ENCODE peak calls at places on chromosomes 5 and 9, in nine cellular contexts. G, I, V, E, P, F, A, X and H are unnamed samples.
A peak's percentile ranks its signal among the peaks of the same experiment; 100 is the strongest.

GRCh38 chr5:140443-140829 is 48.5 kb downstream of the PLEKHG4B start:
- DNase-seq in G (no peak), I (no peak), V (no peak), E (no peak), P (no peak), F (no peak), A (no peak), X (no peak), H (no peak)

GRCh38 chr5:66674802-66675201 is 78.6 kb downstream of the MAST4 start:
- DNase-seq in G (no peak), I (no peak), V (no peak), E (no peak), P (no peak), F (no peak), A (no peak), X (no peak), H (no peak)

GRCh38 chr9:26746357-26747072 is 146.1 kb downstream of the CAAP1 start:
- DNase-seq in G (peak; percentile 70), I (peak; percentile 13), V (peak; percentile 49), E (peak; percentile 72), P (no peak), F (no peak), A (no peak), X (no peak), H (no peak)

GRCh38 chr5:92769986-92770385 is 811.0 kb downstream of the NR2F1-AS1 start:
- DNase-seq in G (no peak), I (peak; percentile 86), V (no peak), E (no peak), P (no peak), F (no peak), A (no peak), X (no peak), H (no peak)

GRCh38 chr5:175336781-175337180 is 107.2 kb downstream of the DRD1 start:
- DNase-seq in G (no peak), I (no peak), V (no peak), E (no peak), P (no peak), F (no peak), A (no peak), X (no peak), H (no peak)

GRCh38 chr9:82781965-82782392 is 281.0 kb downstream of the RASEF start:
- DNase-seq in G (no peak), I (no peak), V (peak; percentile 46), E (no peak), P (no peak), F (no peak), A (no peak), X (no peak), H (no peak)

GRCh38 chr5:173573126-173573960 is 43.1 kb downstream of the BOD1 start:
- DNase-seq in G (peak; percentile 28), I (peak; percentile 49), V (peak; percentile 52), E (peak; percentile 43), P (peak; percentile 73), F (peak; percentile 83), A (peak; percentile 78), X (peak; percentile 42), H (no peak)

GRCh38 chr5:14727428-14727865 is 62.9 kb downstream of the OTULIN start:
- DNase-seq in G (peak; percentile 84), I (peak; percentile 81), V (peak; percentile 80), E (peak; percentile 54), P (peak; percentile 81), F (peak; percentile 78), A (peak; percentile 86), X (peak; percentile 79), H (peak; percentile 26)

GRCh38 chr5:6587171-6587570 is 45.7 kb downstream of the NSUN2 start:
- DNase-seq in G (no peak), I (no peak), V (no peak), E (no peak), P (no peak), F (no peak), A (no peak), X (no peak), H (no peak)

GRCh38 chr5:65722575-65723424 is 795 bp downstream of the NLN start:
- DNase-seq in G (peak; percentile 29), I (peak; percentile 63), V (peak; percentile 6), E (peak; percentile 45), P (peak; percentile 30), F (no peak), A (no peak), X (peak; percentile 13), H (no peak)

GRCh38 chr5:178090856-178091255 is 22.5 kb upstream of the N4BP3 start:
- DNase-seq in G (no peak), I (no peak), V (no peak), E (peak; percentile 50), P (no peak), F (no peak), A (no peak), X (no peak), H (no peak)

GRCh38 chr9:105678163-105678562 is 15.9 kb downstream of the TAL2 start:
- DNase-seq in G (no peak), I (no peak), V (no peak), E (no peak), P (no peak), F (no peak), A (no peak), X (no peak), H (no peak)

GRCh38 chr9:71514344-71514975 is 253.9 kb downstream of the CEMIP2 start:
- DNase-seq in G (no peak), I (no peak), V (no peak), E (no peak), P (no peak), F (no peak), A (no peak), X (no peak), H (no peak)

GRCh38 chr9:130348341-130348740 is 82.8 kb downstream of the HMCN2 start:
- DNase-seq in G (no peak), I (no peak), V (no peak), E (no peak), P (no peak), F (no peak), A (no peak), X (no peak), H (no peak)
- H3K27ac ChIP-seq in G (no peak overlapping the region), I (no peak overlapping the region), V (no peak overlapping the region), E (no peak overlapping the region), P (no peak overlapping the region), F (no peak overlapping the region), A (no peak overlapping the region), X (no peak overlapping the region), H (no peak overlapping the region)

GRCh38 chr9:98410185-98410697 is 154.8 kb upstream of the TBC1D2 start:
- DNase-seq in G (peak; percentile 10), I (peak; percentile 80), V (peak; percentile 39), E (no peak), P (no peak), F (no peak), A (no peak), X (no peak), H (peak; percentile 24)

GRCh38 chr9:98406469-98406868 is 151.0 kb upstream of the TBC1D2 start:
- DNase-seq in G (no peak), I (no peak), V (no peak), E (no peak), P (no peak), F (no peak), A (no peak), X (no peak), H (no peak)

GRCh38 chr9:98411981-98412561 is 156.6 kb upstream of the TBC1D2 start:
- DNase-seq in G (no peak), I (no peak), V (no peak), E (no peak), P (no peak), F (no peak), A (no peak), X (no peak), H (no peak)

GRCh38 chr9:98404157-98404695 is 148.8 kb upstream of the TBC1D2 start:
- DNase-seq in G (no peak), I (no peak), V (no peak), E (no peak), P (no peak), F (no peak), A (no peak), X (no peak), H (no peak)

DNA sequence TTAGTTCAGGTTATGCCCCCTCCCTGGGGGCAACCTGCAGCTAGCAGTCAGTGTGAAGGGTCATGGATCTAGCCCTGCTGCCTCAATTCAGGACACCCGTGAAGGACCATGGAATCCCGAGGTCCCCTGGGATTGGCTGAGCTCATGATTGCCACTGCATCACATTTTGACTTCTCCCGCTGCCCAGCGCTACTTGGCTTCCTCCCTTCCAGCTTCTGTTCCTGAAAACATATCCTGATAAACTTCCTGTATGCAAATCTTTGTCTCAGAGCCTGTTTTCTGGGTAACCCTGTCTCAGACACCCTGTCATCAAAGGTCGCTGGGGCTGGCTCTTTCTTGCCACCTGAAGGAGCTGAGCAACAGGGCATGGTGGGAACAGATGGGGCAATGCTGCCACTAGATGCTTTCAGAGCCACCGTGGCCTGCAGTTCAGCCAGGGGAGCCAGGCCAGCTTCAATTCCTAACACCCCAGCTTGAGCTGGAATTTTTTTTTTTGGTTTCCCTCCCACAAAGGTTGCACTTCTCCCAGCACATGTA is 154.3 kb upstream of the TBC1D2 start:
- DNase-seq in G (no peak), I (no peak), V (no peak), E (no peak), P (no peak), F (no peak), A (no peak), X (no peak), H (no peak)
- H3K4me3 ChIP-seq in G (no peak overlapping the region), I (no peak overlapping the region), V (no peak overlapping the region), E (no peak overlapping the region), P (no peak overlapping the region), F (no peak overlapping the region), A (no peak overlapping the region), X (no peak overlapping the region), H (no peak overlapping the region)

DNA sequence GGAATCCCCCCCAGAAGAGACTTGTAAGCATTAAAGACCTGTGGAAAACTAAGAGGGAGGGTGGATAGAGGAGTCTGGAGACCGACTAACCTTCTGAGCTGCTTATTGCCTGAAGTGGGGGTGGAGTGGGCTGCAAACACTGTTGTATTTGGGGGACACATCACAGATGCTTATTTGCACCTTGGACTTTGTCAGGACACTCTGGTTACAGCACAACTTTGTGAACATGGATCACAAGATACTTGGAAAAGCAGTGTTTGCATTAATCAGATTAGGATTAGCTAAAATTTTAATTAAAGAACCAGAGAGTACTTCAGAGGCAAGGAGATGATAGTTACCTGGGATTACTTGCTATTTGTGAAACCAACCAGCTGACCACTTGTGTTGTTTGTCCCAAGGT is 30.9 kb downstream of the TMC1 start:
- DNase-seq in G (no peak), I (no peak), V (no peak), E (no peak), P (no peak), F (no peak), A (no peak), X (no peak), H (no peak)
- H3K27ac ChIP-seq in G (no peak overlapping the region), I (peak overlapping the region; percentile 21), V (no peak overlapping the region), E (peak overlapping the region; percentile 24), P (no peak overlapping the region), F (no peak overlapping the region), A (no peak overlapping the region), X (no peak overlapping the region), H (no peak overlapping the region)

DNA sequence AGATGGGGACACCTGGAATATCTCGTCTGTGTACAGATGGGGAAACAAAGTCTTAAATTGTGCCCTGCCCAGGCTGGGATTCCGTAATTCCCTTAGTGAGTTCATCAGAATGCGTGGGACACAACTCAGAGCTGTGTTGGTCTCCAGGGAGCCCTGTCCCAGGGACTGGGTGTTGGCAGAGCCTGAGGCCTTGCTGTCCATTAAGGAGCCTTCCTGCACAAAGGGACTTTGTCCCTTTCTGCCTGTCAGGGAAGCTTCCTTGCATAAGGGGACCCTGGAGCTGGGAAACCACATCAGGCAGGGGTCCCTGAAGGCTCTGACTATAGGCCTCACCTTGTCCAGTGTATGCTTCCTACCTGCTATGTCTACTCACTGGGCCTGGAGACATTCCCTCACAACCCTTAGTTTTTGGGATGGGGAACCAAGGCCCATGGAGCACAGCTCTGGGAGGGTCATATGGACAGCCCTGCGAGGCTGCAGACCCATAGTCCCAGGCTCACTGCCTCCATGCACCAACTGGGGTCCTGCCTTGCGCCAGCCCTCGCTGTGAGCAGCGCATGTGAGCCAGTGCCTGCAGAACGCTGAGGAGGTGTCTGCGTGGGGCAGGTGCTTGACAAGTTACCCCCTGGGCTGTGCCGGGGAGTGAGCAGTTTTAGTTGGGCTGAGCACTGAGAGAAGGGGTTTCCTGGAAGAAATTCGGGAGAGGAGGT is 1.6 kb downstream of the CARD19 start:
- DNase-seq in G (no peak), I (peak; percentile 12), V (peak; percentile 74), E (no peak), P (no peak), F (peak; percentile 49), A (no peak), X (no peak), H (no peak)
- H3K4me3 ChIP-seq in G (peak overlapping the region; percentile 82), I (peak overlapping the region; percentile 87), V (peak overlapping the region; percentile 93), E (peak overlapping the region; percentile 90), P (peak overlapping the region; percentile 98), F (peak overlapping the region; percentile 79), A (peak overlapping the region; percentile 89), X (peak overlapping the region; percentile 79), H (peak overlapping the region; percentile 85)